ENCODE peak calls at places on chromosomes 3 and 15, in ten cellular contexts. N is left lung; X is foreskin fibroblast; W is cardiac fibroblast; L is esophagus squamous epithelium; U is naive thymus-derived CD4-positive, alpha-beta T cell; Q is cardiac muscle cell; E is aorta; P is heart right ventricle; M is iPS DF 6.9. H is an unnamed sample.

GRCh38 chr3:32239638-32240550 is 1.4 kb downstream of the CMTM8 start:
- DNase-seq in N (no peak), X (peak; percentile 59), W (peak; percentile 32), L (no peak), U (peak; percentile 60), Q (peak; percentile 50), E (no peak), P (no peak), M (no peak), H (no peak)

GRCh38 chr3:64878372-64878771 is 190.6 kb upstream of the ADAMTS9 start:
- DNase-seq in N (no peak), X (peak; percentile 58), W (peak; percentile 64), L (no peak), U (no peak), Q (peak; percentile 48), E (no peak), P (no peak), M (no peak), H (no peak)

GRCh38 chr3:139520028-139520737 is 19.4 kb downstream of the RBP1 start:
- DNase-seq in N (no peak), X (no peak), W (peak; percentile 13), L (no peak), U (no peak), Q (peak; percentile 50), E (no peak), P (no peak), M (no peak), H (peak; percentile 51)

GRCh38 chr3:46460051-46460450 is 4.7 kb downstream of the LTF start:
- DNase-seq in N (no peak), X (no peak), W (no peak), L (no peak), U (no peak), Q (no peak), E (no peak), P (no peak), M (no peak), H (no peak)

GRCh38 chr3:133627789-133628188 is 34.0 kb downstream of the TOPBP1 start:
- DNase-seq in N (no peak), X (no peak), W (no peak), L (no peak), U (no peak), Q (no peak), E (no peak), P (no peak), M (no peak), H (no peak)

GRCh38 chr3:129461022-129461421 is 21.0 kb downstream of the IFT122 start:
- DNase-seq in N (no peak), X (peak; percentile 74), W (peak; percentile 83), L (no peak), U (no peak), Q (peak; percentile 77), E (no peak), P (no peak), M (no peak), H (no peak)

GRCh38 chr3:24101676-24102168 is 156.6 kb downstream of the NR1D2 start:
- DNase-seq in N (no peak), X (peak; percentile 29), W (no peak), L (no peak), U (no peak), Q (peak; percentile 21), E (no peak), P (no peak), M (no peak), H (peak; percentile 3)

GRCh38 chr15:87207945-87208580 is 1048.5 kb downstream of the NTRK3 start:
- DNase-seq in N (no peak), X (no peak), W (peak; percentile 87), L (no peak), U (no peak), Q (no peak), E (no peak), P (no peak), M (no peak), H (no peak)

DNA sequence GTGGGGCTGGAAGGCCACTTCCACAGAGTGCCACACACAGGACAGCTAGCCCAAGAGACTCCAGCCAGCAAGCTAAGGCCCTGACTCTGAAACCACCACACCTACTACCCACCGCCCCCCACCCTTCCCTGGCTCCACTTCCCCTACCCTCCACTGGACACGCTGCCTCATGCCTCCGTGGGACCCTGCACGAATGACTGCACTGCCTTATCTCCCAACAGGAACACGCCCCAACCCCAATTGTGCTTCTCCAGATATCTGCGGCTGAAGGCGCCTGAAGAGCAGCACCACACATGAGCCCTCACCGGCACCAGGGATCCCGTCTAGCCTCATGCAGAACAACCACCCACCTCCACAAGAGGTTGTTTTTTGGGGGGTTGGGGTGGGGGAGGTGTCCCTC is 2.6 kb downstream of the LINGO1 start:
- DNase-seq in N (no peak), X (no peak), W (no peak), L (no peak), U (no peak), Q (no peak), E (no peak), P (no peak), M (no peak), H (no peak)
- H3K4me3 ChIP-seq in N (no peak overlapping the region), X (no peak overlapping the region), W (no peak overlapping the region), L (no peak overlapping the region), U (no peak overlapping the region), Q (no peak overlapping the region), E (no peak overlapping the region), P (no peak overlapping the region), M (no peak overlapping the region), H (no peak overlapping the region)

GRCh38 chr15:23645379-23646164 is 2.1 kb downstream of the MAGEL2 start:
- DNase-seq in N (no peak), X (no peak), W (no peak), L (no peak), U (no peak), Q (no peak), E (no peak), P (no peak), M (no peak), H (no peak)

GRCh38 chr15:23647421-23648375 is at the start of gene MAGEL2:
- DNase-seq in N (no peak), X (peak; percentile 9), W (no peak), L (no peak), U (no peak), Q (peak; percentile 11), E (no peak), P (no peak), M (no peak), H (no peak)

GRCh38 chr15:23648920-23649515 is 1.4 kb upstream of the MAGEL2 start:
- DNase-seq in N (no peak), X (peak; percentile 8), W (no peak), L (no peak), U (peak; percentile 4), Q (peak; percentile 9), E (no peak), P (peak; percentile 25), M (no peak), H (peak; percentile 22)

GRCh38 chr15:23646165-23647000 is 1.3 kb downstream of the MAGEL2 start:
- DNase-seq in N (no peak), X (no peak), W (no peak), L (no peak), U (no peak), Q (no peak), E (no peak), P (no peak), M (no peak), H (no peak)

DNA sequence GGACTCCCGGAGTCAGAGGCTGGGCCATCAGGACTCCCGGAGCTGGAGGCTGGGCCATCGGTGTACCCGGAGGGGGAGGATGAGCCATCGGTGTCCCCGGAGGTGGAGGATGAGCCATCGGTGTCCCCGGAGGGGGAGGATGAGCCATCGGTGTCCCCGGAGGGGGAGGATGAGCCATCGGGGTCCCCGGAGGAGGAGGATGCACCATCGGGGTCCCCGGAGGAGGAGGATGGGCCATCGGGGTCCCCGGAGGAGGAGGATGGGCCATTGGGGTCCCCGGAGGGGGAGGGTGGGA is 719 bp downstream of the MAGEL2 start:
- DNase-seq in N (no peak), X (no peak), W (no peak), L (no peak), U (no peak), Q (no peak), E (no peak), P (no peak), M (no peak), H (no peak)
- H3K4me3 ChIP-seq in N (peak overlapping the region; percentile 14), X (no peak overlapping the region), W (no peak overlapping the region), L (peak overlapping the region; percentile 48), U (no peak overlapping the region), Q (peak overlapping the region; percentile 47), E (no peak overlapping the region), P (peak overlapping the region; percentile 26), M (peak overlapping the region; percentile 74), H (no peak overlapping the region)

GRCh38 chr15:96183020-96183926 is 147.2 kb upstream of the NR2F2 start:
- DNase-seq in N (no peak), X (no peak), W (no peak), L (no peak), U (no peak), Q (no peak), E (no peak), P (no peak), M (no peak), H (no peak)

GRCh38 chr15:96186105-96186504 is 144.4 kb upstream of the NR2F2 start:
- DNase-seq in N (no peak), X (no peak), W (no peak), L (no peak), U (no peak), Q (no peak), E (no peak), P (no peak), M (no peak), H (no peak)

GRCh38 chr15:96181873-96182301 is 148.6 kb upstream of the NR2F2 start:
- DNase-seq in N (peak; percentile 73), X (peak; percentile 91), W (peak; percentile 88), L (no peak), U (no peak), Q (peak; percentile 94), E (peak; percentile 81), P (peak; percentile 40), M (no peak), H (peak; percentile 72)

GRCh38 chr15:96184297-96184696 is 146.2 kb upstream of the NR2F2 start:
- DNase-seq in N (no peak), X (no peak), W (no peak), L (no peak), U (no peak), Q (no peak), E (no peak), P (no peak), M (no peak), H (no peak)

GRCh38 chr15:96183927-96184266 is 146.6 kb upstream of the NR2F2 start:
- DNase-seq in N (no peak), X (no peak), W (no peak), L (no peak), U (no peak), Q (no peak), E (no peak), P (no peak), M (no peak), H (no peak)
- H3K4me3 ChIP-seq in N (no peak overlapping the region), X (no peak overlapping the region), W (no peak overlapping the region), L (no peak overlapping the region), U (no peak overlapping the region), Q (no peak overlapping the region), E (no peak overlapping the region), P (no peak overlapping the region), M (no peak overlapping the region), H (no peak overlapping the region)

GRCh38 chr15:28181386-28181785 is 82.3 kb upstream of the OCA2 start:
- DNase-seq in N (no peak), X (no peak), W (no peak), L (no peak), U (no peak), Q (no peak), E (no peak), P (no peak), M (no peak), H (no peak)

GRCh38 chr15:28184166-28184565 is 85.1 kb upstream of the OCA2 start:
- DNase-seq in N (no peak), X (peak; percentile 58), W (peak; percentile 17), L (no peak), U (no peak), Q (no peak), E (no peak), P (no peak), M (no peak), H (no peak)

GRCh38 chr15:28182731-28183130 is 83.6 kb upstream of the OCA2 start:
- DNase-seq in N (no peak), X (no peak), W (no peak), L (no peak), U (no peak), Q (no peak), E (no peak), P (no peak), M (no peak), H (no peak)

GRCh38 chr15:28179270-28179669 is 80.2 kb upstream of the OCA2 start:
- DNase-seq in N (no peak), X (no peak), W (no peak), L (no peak), U (no peak), Q (no peak), E (no peak), P (no peak), M (no peak), H (no peak)

DNA sequence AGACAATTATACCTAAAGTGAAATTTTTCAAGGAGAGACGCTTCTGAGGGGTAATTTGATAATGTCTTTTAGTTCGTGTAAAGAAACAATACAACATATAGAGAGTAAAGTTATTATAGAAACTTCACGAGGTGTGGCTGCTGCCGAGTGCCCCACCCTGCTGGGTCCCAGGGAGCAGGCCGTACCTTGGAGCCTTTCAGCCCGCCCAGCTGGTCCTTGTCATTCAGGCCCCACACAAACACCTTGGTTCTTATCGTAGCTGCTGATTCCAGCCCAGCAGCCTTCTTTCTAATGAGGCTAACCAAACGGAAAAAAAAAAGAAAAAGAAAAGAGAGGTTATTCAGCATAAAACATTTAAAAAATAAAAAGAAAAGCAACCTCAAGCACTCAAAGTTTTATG is 83.1 kb upstream of the OCA2 start:
- DNase-seq in N (no peak), X (no peak), W (no peak), L (no peak), U (no peak), Q (no peak), E (no peak), P (no peak), M (no peak), H (no peak)
- H3K4me3 ChIP-seq in N (no peak overlapping the region), X (no peak overlapping the region), W (no peak overlapping the region), L (no peak overlapping the region), U (no peak overlapping the region), Q (no peak overlapping the region), E (no peak overlapping the region), P (no peak overlapping the region), M (no peak overlapping the region), H (no peak overlapping the region)

H was measured in MG63.